ENCODE peak calls at places on chromosomes 11 and 22, in four cellular contexts. L, A, T and C are unnamed samples.

GRCh38 chr11:75024068-75024449 is 35.3 kb downstream of the NEU3 start:
- DNase-seq in L (no peak), A (no peak), T (no peak), C (no peak)

GRCh38 chr11:66158156-66158555 is 88.1 kb downstream of the PACS1 start:
- DNase-seq in L (no peak), A (no peak), T (no peak), C (no peak)

GRCh38 chr11:7512525-7513209 is 1.1 kb upstream of the PPFIBP2 start:
- DNase-seq in L (peak; percentile 85), A (no peak), T (peak; percentile 34), C (peak; percentile 38)

GRCh38 chr11:9494316-9494715 is 33.5 kb downstream of the ZNF143 start:
- DNase-seq in L (no peak), A (no peak), T (no peak), C (no peak)

GRCh38 chr11:17405232-17406005 is 17.0 kb upstream of the KCNJ11 start:
- DNase-seq in L (peak; percentile 86), A (no peak), T (peak; percentile 70), C (no peak)

GRCh38 chr11:128297111-128297651 is 290.2 kb downstream of the ETS1 start:
- DNase-seq in L (no peak), A (no peak), T (no peak), C (peak; percentile 46)

GRCh38 chr11:62552931-62553838 is 6.6 kb upstream of the AHNAK start:
- DNase-seq in L (peak; percentile 96), A (peak; percentile 85), T (peak; percentile 98), C (peak; percentile 61)

GRCh38 chr22:46053563-46054090 is 76.7 kb upstream of the WNT7B start:
- DNase-seq in L (peak; percentile 93), A (peak; percentile 79), T (peak; percentile 65), C (peak; percentile 74)

GRCh38 chr11:31809857-31810778 is 1.0 kb downstream of the PAX6 start:
- DNase-seq in L (no peak), A (peak; percentile 22), T (peak; percentile 58), C (peak; percentile 38)

GRCh38 chr11:17401841-17402240 is 13.4 kb upstream of the KCNJ11 start:
- DNase-seq in L (no peak), A (no peak), T (no peak), C (no peak)

GRCh38 chr11:487571-488021 is 19.4 kb downstream of the RNH1 start:
- DNase-seq in L (no peak), A (no peak), T (no peak), C (no peak)